ENCODE peak calls at places on chromosomes 6 and 20, in seven cellular contexts. D is IMR-90, N is neuronal stem cell, V is neural progenitor cell, J is HCT116, X is astrocyte, I is GM23248. R is an unnamed sample.
A peak's percentile ranks its signal among the peaks of the same experiment; 100 is the strongest.

GRCh38 chr20:46771195-46771588 is 61.7 kb downstream of the SLC2A10 start:
- DNase-seq in X (no peak), J (no peak), N (no peak), I (no peak), D (no peak), V (no peak), R (no peak)

GRCh38 chr20:62448038-62448437 is 20.7 kb upstream of the RBBP8NL start:
- DNase-seq in X (no peak), V (no peak), I (no peak), D (no peak), N (no peak), J (no peak), R (no peak)

GRCh38 chr6:31007694-31008093 is 2.6 kb upstream of the MUC22 start:
- DNase-seq in D (peak; percentile 93), J (no peak), V (no peak), X (peak; percentile 98), I (peak; percentile 66), N (no peak), R (peak; percentile 85)

GRCh38 chr20:53660947-53661381 is 67.3 kb upstream of the ZNF217 start:
- DNase-seq in X (no peak), N (no peak), V (no peak), I (peak; percentile 41), J (no peak), D (peak; percentile 9), R (peak; percentile 73)

GRCh38 chr20:56554869-56555268 is 21.8 kb downstream of the FAM209B start:
- DNase-seq in D (peak; percentile 90), V (no peak), J (peak; percentile 90), I (peak; percentile 97), X (peak; percentile 97), N (no peak), R (peak; percentile 95)

GRCh38 chr6:43181621-43181941 is 415 bp upstream of the CUL9 start:
- DNase-seq in X (no peak), V (no peak), D (no peak), J (no peak), I (no peak), N (no peak), R (no peak)

GRCh38 chr6:31903957-31904356 is 2.1 kb upstream of the ZBTB12 start:
- DNase-seq in J (no peak), N (no peak), X (no peak), D (peak; percentile 22), I (no peak), V (no peak), R (no peak)

GRCh38 chr20:49585585-49586245 is 17.8 kb upstream of the PTGIS start:
- DNase-seq in N (no peak), J (no peak), I (peak; percentile 35), V (no peak), D (no peak), X (no peak), R (peak; percentile 54)

GRCh38 chr6:12456343-12456742 is 166.2 kb downstream of the EDN1 start:
- DNase-seq in N (no peak), J (no peak), D (no peak), X (no peak), V (no peak), I (no peak), R (no peak)

GRCh38 chr6:140366991-140367390 is 992.5 kb upstream of the CITED2 start:
- DNase-seq in N (no peak), D (peak; percentile 95), I (peak; percentile 40), J (no peak), V (no peak), X (peak; percentile 92), R (peak; percentile 49)

GRCh38 chr6:22829070-22829469 is 259.7 kb downstream of the HDGFL1 start:
- DNase-seq in V (no peak), X (no peak), D (no peak), J (no peak), N (no peak), I (no peak), R (no peak)

GRCh38 chr6:27078734-27079357 is 168.7 kb upstream of the PRSS16 start:
- DNase-seq in D (peak; percentile 68), X (peak; percentile 26), J (peak; percentile 52), N (peak; percentile 57), I (peak; percentile 80), V (peak; percentile 75), R (peak; percentile 88)

GRCh38 chr20:16020971-16021370 is 552.3 kb downstream of the KIF16B start:
- DNase-seq in D (peak; percentile 1), J (no peak), N (no peak), I (peak; percentile 39), V (no peak), X (peak; percentile 49), R (peak; percentile 19)

GRCh38 chr20:24755411-24755922 is 193.6 kb upstream of the CST7 start:
- DNase-seq in X (no peak), D (no peak), J (no peak), N (no peak), I (no peak), V (peak; percentile 40), R (no peak)

GRCh38 chr6:10210052-10210451 is 204.8 kb downstream of the TFAP2A start:
- DNase-seq in N (no peak), J (no peak), V (no peak), D (no peak), I (peak; percentile 49), X (peak; percentile 15), R (peak; percentile 71)

GRCh38 chr6:104638841-104639290 is 220.9 kb downstream of the HACE1 start:
- DNase-seq in X (no peak), J (no peak), I (no peak), N (no peak), V (no peak), D (no peak), R (peak; percentile 91)

GRCh38 chr6:98669371-98669770 is 165.0 kb upstream of the POU3F2 start:
- DNase-seq in V (peak; percentile 26), I (no peak), N (no peak), X (no peak), J (no peak), D (no peak), R (no peak)

GRCh38 chr6:111243095-111243494 is 155.8 kb downstream of the SLC16A10 start:
- DNase-seq in V (no peak), J (no peak), N (no peak), D (no peak), I (no peak), X (no peak), R (no peak)

GRCh38 chr6:13877116-13877515 is 47.6 kb upstream of the RNF182 start:
- DNase-seq in X (peak; percentile 63), N (no peak), I (peak; percentile 70), J (no peak), D (peak; percentile 71), V (no peak), R (peak; percentile 38)

GRCh38 chr6:16067568-16067967 is 61.3 kb upstream of the MYLIP start:
- DNase-seq in V (no peak), J (no peak), X (no peak), D (no peak), N (no peak), I (no peak), R (no peak)

GRCh38 chr6:133804263-133804662 is 84.7 kb upstream of the TCF21 start:
- DNase-seq in V (no peak), D (peak; percentile 52), N (no peak), X (peak; percentile 52), I (peak; percentile 48), J (no peak), R (peak; percentile 66)

DNA sequence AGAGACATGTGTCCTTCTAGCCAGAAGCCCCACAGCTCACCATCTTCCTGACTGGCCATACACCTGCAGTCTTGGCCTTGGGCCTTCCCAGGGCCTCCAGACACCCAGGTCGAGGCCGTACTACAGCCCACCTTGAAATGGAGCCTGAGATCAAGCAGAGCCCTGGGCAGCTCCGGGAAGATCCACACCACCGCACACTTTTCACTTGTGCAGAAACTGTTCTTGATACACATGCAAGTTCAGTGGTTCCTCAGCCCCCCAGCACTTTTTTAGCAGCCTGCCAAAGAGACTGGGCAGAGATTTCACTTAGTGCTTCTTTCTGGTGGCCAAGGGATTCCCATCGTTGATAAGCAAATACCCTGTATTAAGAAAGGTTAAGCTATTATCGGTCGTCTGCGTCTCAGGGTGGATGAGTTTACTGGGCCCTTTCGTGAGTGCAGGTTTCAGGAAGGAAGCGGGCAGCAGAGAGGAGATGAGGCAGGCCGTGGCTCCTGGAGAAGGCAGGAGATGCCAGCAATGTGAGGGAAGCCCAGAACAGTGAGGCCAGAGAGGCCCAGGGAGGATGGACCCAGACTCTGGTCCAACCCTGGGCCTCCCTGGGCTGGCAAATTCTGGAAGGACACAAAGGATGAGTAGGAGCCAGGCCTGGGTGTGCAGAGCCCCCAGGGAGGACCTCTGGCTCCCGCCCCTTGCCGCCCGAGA is 11.3 kb downstream of the TFEB start:
- DNase-seq in J (no peak), N (no peak), V (no peak), I (no peak), X (no peak), D (no peak), R (no peak)
- H3K4me3 ChIP-seq in J (no peak overlapping the region), N (no peak overlapping the region), V (no peak overlapping the region), I (no peak overlapping the region), X (no peak overlapping the region), D (no peak overlapping the region), R (no peak overlapping the region)

DNA sequence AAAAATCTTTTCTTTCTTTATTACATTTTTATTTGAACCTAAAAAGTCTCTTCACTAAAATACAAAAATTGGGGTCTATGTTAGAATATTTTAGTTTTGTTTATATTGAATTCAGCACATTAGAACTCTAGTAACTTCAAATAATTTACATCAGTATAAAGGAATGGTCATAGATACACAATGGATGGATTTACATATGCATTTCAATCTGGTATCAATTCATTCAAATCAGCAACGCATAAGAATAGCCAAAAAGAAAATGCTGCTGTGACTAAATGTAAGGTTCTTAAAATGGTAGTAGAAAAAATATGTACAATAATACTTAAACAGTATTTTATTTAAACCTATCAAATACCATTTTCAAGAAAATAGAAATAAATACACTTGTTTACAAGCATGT is 47.6 kb upstream of the MANEA start:
- DNase-seq in D (no peak), J (no peak), X (no peak), I (no peak), V (no peak), N (no peak), R (no peak)
- H3K9ac ChIP-seq in D (no peak overlapping the region), J (no peak overlapping the region), X (no peak overlapping the region), I (no peak overlapping the region), V (no peak overlapping the region), N (no peak overlapping the region), R (no peak overlapping the region)

GRCh38 chr6:53541900-53542299 is 3.0 kb downstream of the GCLC start:
- DNase-seq in D (no peak), J (no peak), I (no peak), X (no peak), V (no peak), N (no peak), R (no peak)
- H3K4me3 ChIP-seq in D (no peak overlapping the region), J (no peak overlapping the region), I (no peak overlapping the region), X (no peak overlapping the region), V (no peak overlapping the region), N (no peak overlapping the region), R (no peak overlapping the region)

GRCh38 chr6:15048367-15048766 is 197.5 kb upstream of the JARID2 start:
- DNase-seq in X (no peak), J (no peak), N (no peak), V (no peak), D (no peak), I (no peak), R (no peak)
- H3K9ac ChIP-seq in X (no peak overlapping the region), J (no peak overlapping the region), N (no peak overlapping the region), V (no peak overlapping the region), D (no peak overlapping the region), I (no peak overlapping the region), R (no peak overlapping the region)